ENCODE peak calls at places on chromosomes 2 and 18, in seven cellular contexts. S, D, X, B, O, K and U are unnamed samples.
A peak's percentile ranks its signal among the peaks of the same experiment; 100 is the strongest.

GRCh38 chr2:28084564-28084963 is 194.0 kb downstream of the BABAM2 start:
- DNase-seq in O (no peak), D (no peak), S (no peak), K (no peak), B (no peak), X (peak; percentile 31), U (no peak)

GRCh38 chr2:36663851-36664715 is 32.4 kb upstream of the VIT start:
- DNase-seq in O (no peak), X (peak; percentile 92), K (peak; percentile 44), B (no peak), S (peak; percentile 69), D (no peak), U (no peak)

GRCh38 chr2:151959203-151959602 is 131.0 kb upstream of the ARL5A start:
- DNase-seq in B (no peak), K (no peak), S (no peak), O (no peak), X (no peak), D (no peak), U (no peak)

GRCh38 chr18:36075862-36076587 is 8.7 kb upstream of the RPRD1A start:
- DNase-seq in D (no peak), K (no peak), B (no peak), S (peak; percentile 62), X (peak; percentile 72), O (no peak), U (no peak)

GRCh38 chr18:79118797-79119196 is 49.6 kb downstream of the ATP9B start:
- DNase-seq in O (no peak), B (no peak), K (no peak), D (no peak), X (no peak), S (no peak), U (no peak)

GRCh38 chr2:47070155-47070919 is 84.8 kb downstream of the STPG4 start:
- DNase-seq in B (no peak), K (no peak), X (no peak), O (no peak), D (no peak), S (no peak), U (no peak)

GRCh38 chr2:121038831-121039230 is 246.2 kb downstream of the TFCP2L1 start:
- DNase-seq in O (no peak), S (no peak), K (peak; percentile 81), X (no peak), B (peak; percentile 85), D (no peak), U (no peak)

GRCh38 chr2:12119841-12120240 is 373.4 kb downstream of the LPIN1 start:
- DNase-seq in B (no peak), D (no peak), O (no peak), K (no peak), S (peak; percentile 14), X (peak; percentile 41), U (no peak)

GRCh38 chr2:27829791-27830190 is 58.3 kb downstream of the MRPL33 start:
- DNase-seq in D (no peak), O (no peak), X (no peak), B (no peak), S (no peak), K (no peak), U (no peak)

GRCh38 chr2:99698896-99699295 is 209.1 kb upstream of the REV1 start:
- DNase-seq in B (no peak), O (no peak), X (no peak), K (peak; percentile 40), S (no peak), D (no peak), U (no peak)

GRCh38 chr2:118856978-118857676 is 9.7 kb upstream of the EN1 start:
- DNase-seq in S (no peak), D (no peak), O (no peak), B (no peak), X (no peak), K (no peak), U (no peak)

GRCh38 chr2:153499439-153499838 is 20.9 kb upstream of the RPRM start:
- DNase-seq in X (no peak), O (no peak), D (no peak), B (no peak), K (no peak), S (no peak), U (no peak)

GRCh38 chr2:126634273-126634861 is 21.6 kb upstream of the GYPC start:
- DNase-seq in K (peak; percentile 14), B (no peak), S (no peak), D (no peak), X (no peak), O (no peak), U (no peak)

GRCh38 chr2:218988650-218989049 is 3.7 kb upstream of the FEV start:
- DNase-seq in B (no peak), S (no peak), X (no peak), D (no peak), K (no peak), O (peak; percentile 13), U (no peak)

GRCh38 chr2:216996279-216996845 is 136.5 kb upstream of the TNP1 start:
- DNase-seq in S (no peak), X (no peak), K (no peak), O (no peak), B (no peak), D (no peak), U (no peak)

GRCh38 chr2:239669899-239670460 is 269.2 kb upstream of the HDAC4 start:
- DNase-seq in D (no peak), K (no peak), O (no peak), B (no peak), S (no peak), X (no peak), U (no peak)

GRCh38 chr2:11169333-11169732 is 14.1 kb downstream of the SLC66A3 start:
- DNase-seq in X (peak; percentile 26), S (no peak), K (no peak), B (peak; percentile 42), O (no peak), D (no peak), U (no peak)

GRCh38 chr2:130393318-130393910 is 37.6 kb downstream of the PTPN18 start:
- DNase-seq in O (peak; percentile 60), B (no peak), D (no peak), X (no peak), S (no peak), K (no peak), U (no peak)

GRCh38 chr2:216691210-216691741 is 4.1 kb downstream of the IGFBP5 start:
- DNase-seq in X (peak; percentile 78), O (no peak), K (peak; percentile 67), B (peak; percentile 75), D (peak; percentile 83), S (no peak), U (peak; percentile 88)

GRCh38 chr2:103809946-103810345 is 1044.0 kb upstream of the POU3F3 start:
- DNase-seq in X (no peak), S (no peak), K (peak; percentile 7), B (no peak), O (no peak), D (no peak), U (no peak)

GRCh38 chr2:240956161-240956934 is 42.1 kb upstream of the SNED1 start:
- DNase-seq in O (no peak), X (no peak), K (no peak), D (peak; percentile 54), S (no peak), B (peak; percentile 19), U (peak; percentile 5)

GRCh38 chr2:127516031-127516430 is 10.3 kb downstream of the IWS1 start:
- DNase-seq in K (no peak), X (peak; percentile 87), D (peak; percentile 84), S (peak; percentile 91), O (no peak), B (no peak), U (peak; percentile 84)

GRCh38 chr2:111522231-111522768 is 361.7 kb downstream of the ANAPC1 start:
- DNase-seq in X (peak; percentile 59), D (no peak), K (no peak), S (peak; percentile 46), O (no peak), B (no peak), U (no peak)

GRCh38 chr2:108607706-108608301 is 73.5 kb downstream of the LIMS1 start:
- DNase-seq in K (no peak), O (no peak), B (peak; percentile 65), D (no peak), X (peak; percentile 70), S (no peak), U (no peak)

GRCh38 chr2:26462511-26463251 is 15.2 kb downstream of the OTOF start:
- DNase-seq in X (peak; percentile 56), S (peak; percentile 29), D (no peak), B (peak; percentile 56), K (peak; percentile 13), O (peak; percentile 62), U (no peak)

GRCh38 chr2:157498501-157498900 is 54.6 kb upstream of the CYTIP start:
- DNase-seq in X (no peak), D (no peak), S (no peak), K (no peak), B (no peak), O (no peak), U (no peak)

GRCh38 chr2:41829011-41829500 is 218.8 kb upstream of the PKDCC start:
- DNase-seq in B (no peak), X (no peak), K (no peak), O (no peak), D (no peak), S (no peak), U (no peak)
- TF ChIP-seq CTCF in B (no peak), X (no peak), K (no peak), O (no peak), D (no peak), S (no peak), U (no peak)

GRCh38 chr18:74819433-74820059 is 221.9 kb downstream of the ZNF407 start:
- DNase-seq in O (peak; percentile 36), B (no peak), S (no peak), D (no peak), K (no peak), X (no peak), U (no peak)

GRCh38 chr18:74818776-74819175 is 221.1 kb downstream of the ZNF407 start:
- DNase-seq in D (no peak), X (no peak), S (no peak), O (no peak), B (no peak), K (no peak), U (no peak)

GRCh38 chr18:74820160-74820780 is 222.6 kb downstream of the ZNF407 start:
- DNase-seq in B (no peak), D (no peak), S (no peak), K (no peak), O (no peak), X (no peak), U (no peak)

GRCh38 chr18:74817576-74817975 is 219.9 kb downstream of the ZNF407 start:
- DNase-seq in B (no peak), O (no peak), D (no peak), X (no peak), S (no peak), K (no peak), U (no peak)
- TF ChIP-seq CTCF in B (no peak), O (no peak), D (no peak), X (no peak), S (no peak), K (no peak), U (no peak)

GRCh38 chr2:164430166-164430783 is 191.0 kb downstream of the GRB14 start:
- DNase-seq in D (no peak), O (peak; percentile 41), X (peak; percentile 58), B (no peak), S (peak; percentile 7), K (peak; percentile 30), U (no peak)
- TF ChIP-seq CTCF in D (peak; percentile 63), O (peak; percentile 57), X (peak; percentile 67), B (peak; percentile 15), S (peak; percentile 69), K (peak; percentile 75), U (peak; percentile 69)

GRCh38 chr2:185402474-185402873 is 336.1 kb upstream of the FSIP2 start:
- DNase-seq in X (no peak), S (no peak), O (no peak), D (no peak), B (no peak), K (no peak), U (no peak)

GRCh38 chr2:185404578-185404977 is 334.0 kb upstream of the FSIP2 start:
- DNase-seq in D (no peak), X (no peak), B (no peak), S (no peak), O (no peak), K (no peak), U (no peak)
- TF ChIP-seq CTCF in D (no peak), X (no peak), B (no peak), S (no peak), O (no peak), K (no peak), U (no peak)